ENCODE peak calls at places on chromosomes 12 and 14, in ten cellular contexts. I is SK-N-SH; C is pancreas; V is astrocyte of the cerebellum; Z is activated CD8-positive, alpha-beta T cell treated with anti-CD3 and anti-CD28 coated beads for 36 hours; B is tibial artery; U is choroid plexus epithelial cell; D is neural crest cell; W is CD8-positive, alpha-beta T cell; Q is breast epithelium. P is an unnamed sample.

GRCh38 chr14:88477513-88478250 is 77.1 kb downstream of the PTPN21 start:
- DNase-seq in I (no peak), C (no peak), V (no peak), Z (no peak), B (no peak), U (no peak), D (no peak), W (no peak), Q (no peak), P (no peak)

GRCh38 chr12:42588981-42589464 is 523 bp downstream of the PRICKLE1 start:
- DNase-seq in I (peak), C (no peak), V (no peak), Z (peak), B (peak), U (peak), D (peak), W (no peak), Q (no peak), P (peak)

GRCh38 chr12:65620026-65620425 is 204.3 kb upstream of the HMGA2 start:
- DNase-seq in I (no peak), C (no peak), V (no peak), Z (no peak), B (no peak), U (no peak), D (no peak), W (no peak), Q (no peak), P (no peak)

GRCh38 chr14:103279129-103280025 is 54.7 kb upstream of the EIF5 start:
- DNase-seq in I (peak), C (no peak), V (no peak), Z (no peak), B (no peak), U (no peak), D (no peak), W (no peak), Q (peak), P (no peak)

GRCh38 chr12:88805286-88805685 is 225.0 kb upstream of the KITLG start:
- DNase-seq in I (no peak), C (no peak), V (no peak), Z (no peak), B (no peak), U (no peak), D (no peak), W (no peak), Q (no peak), P (no peak)

GRCh38 chr12:78698747-78699146 is 165.8 kb upstream of the SYT1 start:
- DNase-seq in I (no peak), C (no peak), V (peak), Z (no peak), B (no peak), U (peak), D (no peak), W (no peak), Q (no peak), P (no peak)

GRCh38 chr14:79278798-79279644 is 932.3 kb downstream of the DIO2 start:
- DNase-seq in I (peak), C (peak), V (peak), Z (peak), B (peak), U (peak), D (peak), W (no peak), Q (peak), P (peak)

GRCh38 chr12:108730337-108731104 is 797 bp downstream of the CORO1C start:
- DNase-seq in I (peak), C (peak), V (peak), Z (peak), B (peak), U (peak), D (peak), W (peak), Q (peak), P (peak)

GRCh38 chr12:75650989-75651695 is 139.7 kb upstream of the KRR1 start:
- DNase-seq in I (peak), C (no peak), V (peak), Z (no peak), B (no peak), U (peak), D (no peak), W (no peak), Q (peak), P (no peak)

GRCh38 chr14:71532349-71532748 is 399.9 kb upstream of the RGS6 start:
- DNase-seq in I (no peak), C (no peak), V (peak), Z (no peak), B (no peak), U (peak), D (no peak), W (no peak), Q (no peak), P (no peak)

GRCh38 chr12:100741084-100741711 is 53.4 kb upstream of the ANO4 start:
- DNase-seq in I (peak), C (no peak), V (peak), Z (no peak), B (no peak), U (peak), D (no peak), W (no peak), Q (no peak), P (no peak)

GRCh38 chr12:53727310-53728041 is at the start of gene CALCOCO1:
- DNase-seq in I (peak), C (peak), V (peak), Z (peak), B (peak), U (peak), D (peak), W (peak), Q (peak), P (peak)

GRCh38 chr14:94655169-94655710 is 43.0 kb downstream of the SERPINA3 start:
- DNase-seq in I (no peak), C (no peak), V (no peak), Z (no peak), B (no peak), U (no peak), D (no peak), W (no peak), Q (no peak), P (no peak)

GRCh38 chr12:65886996-65887395 is 62.7 kb downstream of the HMGA2 start:
- DNase-seq in I (no peak), C (no peak), V (no peak), Z (no peak), B (no peak), U (no peak), D (no peak), W (no peak), Q (no peak), P (no peak)

GRCh38 chr12:65510584-65511050 is 232.1 kb downstream of the MSRB3 start:
- DNase-seq in I (no peak), C (peak), V (peak), Z (no peak), B (no peak), U (peak), D (peak), W (no peak), Q (no peak), P (no peak)

GRCh38 chr14:94045563-94046345 is 19.6 kb downstream of the OTUB2 start:
- DNase-seq in I (no peak), C (no peak), V (no peak), Z (no peak), B (peak), U (no peak), D (no peak), W (no peak), Q (no peak), P (no peak)

GRCh38 chr12:69511016-69511415 is 40.8 kb downstream of the FRS2 start:
- DNase-seq in I (no peak), C (no peak), V (no peak), Z (no peak), B (no peak), U (no peak), D (no peak), W (no peak), Q (no peak), P (no peak)

GRCh38 chr12:9118161-9118560 is 2.4 kb upstream of the A2M start:
- DNase-seq in I (no peak), C (peak), V (no peak), Z (no peak), B (peak), U (no peak), D (no peak), W (no peak), Q (peak), P (no peak)

GRCh38 chr12:2955888-2956287 is 3.3 kb upstream of the TEAD4 start:
- DNase-seq in I (no peak), C (no peak), V (no peak), Z (no peak), B (no peak), U (no peak), D (no peak), W (no peak), Q (no peak), P (no peak)

GRCh38 chr12:12883369-12884001 is 7.9 kb upstream of the GPRC5A start:
- DNase-seq in I (no peak), C (no peak), V (no peak), Z (no peak), B (no peak), U (peak), D (no peak), W (no peak), Q (no peak), P (no peak)

GRCh38 chr14:96502621-96503251 is 554 bp downstream of the PAPOLA start:
- DNase-seq in I (peak), C (peak), V (no peak), Z (peak), B (peak), U (peak), D (peak), W (peak), Q (no peak), P (peak)

GRCh38 chr12:118575730-118576129 is 199.4 kb downstream of the SUDS3 start:
- DNase-seq in I (no peak), C (no peak), V (no peak), Z (no peak), B (no peak), U (no peak), D (no peak), W (no peak), Q (no peak), P (no peak)

GRCh38 chr12:124961055-124961454 is 27.9 kb downstream of the DHX37 start:
- DNase-seq in I (no peak), C (no peak), V (no peak), Z (no peak), B (no peak), U (no peak), D (no peak), W (no peak), Q (no peak), P (no peak)

GRCh38 chr12:53676715-53677611 is 1.1 kb upstream of the ATP5MC2 start:
- DNase-seq in I (no peak), C (peak), V (no peak), Z (peak), B (peak), U (peak), D (peak), W (peak), Q (peak), P (peak)

GRCh38 chr14:74475678-74476077 is 17.4 kb downstream of the NPC2 start:
- DNase-seq in I (no peak), C (no peak), V (no peak), Z (no peak), B (no peak), U (peak), D (no peak), W (no peak), Q (no peak), P (no peak)

GRCh38 chr12:29149691-29150382 is 759 bp downstream of the FAR2 start:
- DNase-seq in I (no peak), C (no peak), V (no peak), Z (peak), B (no peak), U (no peak), D (peak), W (no peak), Q (no peak), P (peak)

GRCh38 chr12:55515696-55516095 is 23.5 kb downstream of the OR6C68 start:
- DNase-seq in I (no peak), C (no peak), V (no peak), Z (peak), B (no peak), U (no peak), D (no peak), W (no peak), Q (no peak), P (no peak)

GRCh38 chr12:13278249-13278787 is 81.8 kb downstream of the EMP1 start:
- DNase-seq in I (peak), C (peak), V (peak), Z (peak), B (no peak), U (peak), D (peak), W (peak), Q (peak), P (peak)

GRCh38 chr12:4137441-4137840 is 136.1 kb upstream of the CCND2 start:
- DNase-seq in I (no peak), C (no peak), V (no peak), Z (no peak), B (no peak), U (no peak), D (no peak), W (no peak), Q (no peak), P (no peak)

GRCh38 chr12:60184096-60184495 is 588.3 kb downstream of the SLC16A7 start:
- DNase-seq in I (no peak), C (no peak), V (no peak), Z (no peak), B (no peak), U (no peak), D (no peak), W (no peak), Q (no peak), P (no peak)

DNA sequence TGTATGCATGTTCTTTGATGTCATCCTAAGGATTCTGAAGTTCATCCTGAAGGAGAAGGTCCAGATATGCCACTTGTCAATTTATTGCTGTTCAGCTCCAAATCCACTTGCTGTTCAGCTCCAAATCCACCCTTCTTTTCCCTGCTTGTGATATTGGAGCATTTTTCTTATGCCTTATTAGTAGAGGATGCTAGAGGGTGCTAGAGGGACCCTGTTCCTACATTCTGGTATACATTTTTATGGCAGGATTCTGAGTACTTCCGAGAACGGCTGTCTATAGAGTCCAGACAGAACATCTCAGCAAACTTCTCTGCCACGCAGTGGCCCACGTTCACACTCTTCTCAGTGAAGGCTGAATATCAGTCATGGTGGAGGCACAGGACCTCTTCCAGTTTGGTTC is 406.7 kb downstream of the NOVA1 start:
- DNase-seq in I (no peak), C (no peak), V (no peak), Z (no peak), B (no peak), U (peak), D (no peak), W (no peak), Q (no peak), P (no peak)
- TF ChIP-seq CTCF in I (peak), C (no peak), V (peak), Z (no peak), B (no peak), U (peak), D (peak), W (no peak), Q (no peak), P (no peak)

GRCh38 chr14:63840981-63841380 is 11.8 kb upstream of the SYNE2 start:
- DNase-seq in I (no peak), C (no peak), V (no peak), Z (peak), B (no peak), U (peak), D (no peak), W (peak), Q (no peak), P (no peak)
- TF ChIP-seq CTCF in I (no peak), C (no peak), V (no peak), Z (peak), B (no peak), U (no peak), D (no peak), W (peak), Q (no peak), P (no peak)

GRCh38 chr12:57726884-57727757 is 11.4 kb downstream of the AGAP2 start:
- DNase-seq in I (no peak), C (no peak), V (no peak), Z (no peak), B (no peak), U (peak), D (no peak), W (no peak), Q (peak), P (peak)
- TF ChIP-seq CTCF in I (peak), C (no peak), V (peak), Z (no peak), B (peak), U (peak), D (peak), W (no peak), Q (peak), P (no peak)

DNA sequence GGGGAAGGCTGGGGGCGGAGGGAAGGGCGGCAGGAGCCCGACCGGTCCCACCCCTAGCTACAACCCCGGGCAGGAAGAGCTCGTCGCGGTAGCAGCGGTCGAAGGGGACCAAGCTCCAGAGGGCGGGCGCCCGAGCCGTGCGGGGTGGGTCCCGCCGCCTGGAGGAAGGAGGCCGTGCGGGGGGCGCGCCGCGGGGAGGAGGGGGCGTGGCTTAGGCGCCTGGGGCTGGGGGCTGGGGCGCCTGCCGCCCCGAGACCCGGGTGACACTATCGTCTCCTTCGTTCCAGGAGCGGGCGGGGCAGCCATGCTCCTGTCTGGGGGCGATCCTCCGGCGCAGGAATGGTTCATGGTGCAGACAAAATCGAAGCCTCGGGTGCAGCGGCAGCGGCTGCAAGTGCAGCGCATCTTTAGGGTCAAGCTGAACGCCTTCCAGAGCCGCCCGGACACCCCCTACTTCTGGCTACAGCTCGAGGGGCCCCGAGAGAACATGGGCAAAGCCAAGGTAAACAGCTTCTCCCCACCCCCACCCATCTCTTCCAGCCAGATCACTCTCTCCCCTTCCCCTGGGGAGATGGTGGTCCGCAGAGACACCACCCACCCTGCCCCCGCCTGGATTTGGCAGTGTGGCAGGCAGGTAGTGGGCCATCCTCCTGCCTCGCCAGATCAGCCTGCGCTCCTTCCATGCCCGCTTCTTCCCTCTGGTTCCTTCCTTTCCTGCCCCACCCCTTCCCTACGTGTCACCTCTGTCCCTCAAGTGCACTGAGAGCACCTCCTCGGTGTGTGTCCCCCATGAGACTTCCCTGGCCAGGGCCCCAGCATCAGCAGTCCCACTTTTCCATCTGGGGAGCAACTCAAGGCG is at the start of gene NYNRIN:
- DNase-seq in I (peak), C (peak), V (no peak), Z (peak), B (peak), U (peak), D (peak), W (peak), Q (no peak), P (peak)
- TF ChIP-seq CTCF in I (no peak), C (no peak), V (no peak), Z (no peak), B (no peak), U (no peak), D (peak), W (no peak), Q (no peak), P (no peak)